ENCODE peak calls at places on chromosomes 6 and 20, in seven cellular contexts. J is HFFc6, S is right cardiac atrium, G is AG10803, E is nephron progenitor cell, D is heart left ventricle, W is NCI-H1417. N is an unnamed sample.

GRCh38 chr20:46683068-46683477 is 6.2 kb downstream of the TP53RK start:
- DNase-seq in J (no peak), S (no peak), G (no peak), E (no peak), D (no peak), W (no peak), N (no peak)

GRCh38 chr20:15627501-15627903 is 945.7 kb downstream of the KIF16B start:
- DNase-seq in J (no peak), S (no peak), G (no peak), E (no peak), D (no peak), W (no peak), N (no peak)

GRCh38 chr6:19279137-19279747 is 557.9 kb upstream of the ID4 start:
- DNase-seq in J (no peak), S (no peak), G (peak), E (no peak), D (no peak), W (no peak), N (no peak)

GRCh38 chr6:139373154-139373927 is 1.1 kb downstream of the CITED2 start:
- DNase-seq in J (peak), S (peak), G (peak), E (peak), D (peak), W (peak), N (peak)

GRCh38 chr6:170029416-170030283 is 261.2 kb downstream of the DLL1 start:
- DNase-seq in J (no peak), S (no peak), G (no peak), E (no peak), D (no peak), W (no peak), N (no peak)

GRCh38 chr20:20926222-20926905 is 179.8 kb downstream of the LINC00237 start:
- DNase-seq in J (no peak), S (no peak), G (no peak), E (no peak), D (no peak), W (no peak), N (no peak)

GRCh38 chr6:128370072-128370471 is 150.3 kb downstream of the PTPRK start:
- DNase-seq in J (peak), S (no peak), G (peak), E (no peak), D (no peak), W (no peak), N (peak)

GRCh38 chr20:57329608-57330221 is at the start of gene SPO11:
- DNase-seq in J (no peak), S (no peak), G (no peak), E (peak), D (no peak), W (no peak), N (no peak)

GRCh38 chr6:150685860-150686259 is 86.2 kb downstream of the PLEKHG1 start:
- DNase-seq in J (no peak), S (no peak), G (no peak), E (peak), D (no peak), W (peak), N (no peak)

GRCh38 chr20:48051810-48052491 is 266.7 kb upstream of the SULF2 start:
- DNase-seq in J (peak), S (no peak), G (peak), E (no peak), D (no peak), W (no peak), N (peak)

GRCh38 chr6:139368661-139369060 is 5.8 kb downstream of the CITED2 start:
- DNase-seq in J (no peak), S (no peak), G (no peak), E (no peak), D (no peak), W (no peak), N (no peak)

GRCh38 chr20:32585011-32585518 is at the start of gene NOL4L:
- DNase-seq in J (no peak), S (peak), G (peak), E (peak), D (peak), W (peak), N (peak)

GRCh38 chr20:56171087-56172012 is 77.2 kb upstream of the MC3R start:
- DNase-seq in J (no peak), S (no peak), G (no peak), E (no peak), D (no peak), W (no peak), N (no peak)

GRCh38 chr6:133741375-133741861 is 147.5 kb upstream of the TCF21 start:
- DNase-seq in J (no peak), S (no peak), G (peak), E (peak), D (no peak), W (peak), N (no peak)